ENCODE peak calls at places on chromosome 15, in eight cellular contexts. One of them, this sample, is unnamed. For H3K27me3 and H3K36me3, the result is how much of the 10 kb centered on the place peaks cover.

GRCh38 chr15:78682693-78683410 is 41.8 kb upstream of the CHRNB4 start:
- DNase-seq in right atrium auricular region: no peak
- DNase-seq in heart left ventricle: no peak
- DNase-seq in thoracic aorta: no peak
- DNase-seq in IMR-90: no peak
- DNase-seq in ovary: no peak
- DNase-seq in neuronal stem cell: no peak
- DNase-seq in tibial artery: no peak
- DNase-seq in this sample: no peak

GRCh38 chr15:95051881-95052280 is 820.5 kb downstream of the MCTP2 start:
- DNase-seq in tibial artery: no peak
- DNase-seq in IMR-90: no peak
- DNase-seq in heart left ventricle: no peak
- DNase-seq in neuronal stem cell: no peak
- DNase-seq in right atrium auricular region: no peak
- DNase-seq in thoracic aorta: no peak
- DNase-seq in ovary: no peak
- DNase-seq in this sample: no peak

GRCh38 chr15:33112541-33113105 is 81.9 kb downstream of the FMN1 start:
- DNase-seq in IMR-90: no peak
- DNase-seq in ovary: no peak
- DNase-seq in neuronal stem cell: no peak
- DNase-seq in heart left ventricle: no peak
- DNase-seq in right atrium auricular region: no peak
- DNase-seq in tibial artery: no peak
- DNase-seq in thoracic aorta: no peak
- DNase-seq in this sample: no peak

GRCh38 chr15:34914316-34914715 is 55.2 kb downstream of the AQR start:
- DNase-seq in IMR-90: no peak
- DNase-seq in right atrium auricular region: no peak
- DNase-seq in tibial artery: no peak
- DNase-seq in heart left ventricle: no peak
- DNase-seq in thoracic aorta: no peak
- DNase-seq in ovary: no peak
- DNase-seq in neuronal stem cell: no peak
- DNase-seq in this sample: no peak

GRCh38 chr15:92421980-92422379 is 28.3 kb downstream of the ST8SIA2 start:
- DNase-seq in neuronal stem cell: no peak
- DNase-seq in right atrium auricular region: no peak
- DNase-seq in IMR-90: peak
- DNase-seq in heart left ventricle: no peak
- DNase-seq in thoracic aorta: no peak
- DNase-seq in tibial artery: no peak
- DNase-seq in ovary: no peak
- DNase-seq in this sample: no peak

GRCh38 chr15:85479071-85479647 is 98.8 kb downstream of the AKAP13 start:
- DNase-seq in IMR-90: peak
- DNase-seq in tibial artery: no peak
- DNase-seq in thoracic aorta: no peak
- DNase-seq in ovary: no peak
- DNase-seq in heart left ventricle: no peak
- DNase-seq in right atrium auricular region: no peak
- DNase-seq in neuronal stem cell: no peak
- DNase-seq in this sample: no peak

GRCh38 chr15:55322452-55322851 is 3.4 kb downstream of the PIGB start:
- DNase-seq in IMR-90: no peak
- DNase-seq in heart left ventricle: no peak
- DNase-seq in tibial artery: no peak
- DNase-seq in thoracic aorta: no peak
- DNase-seq in right atrium auricular region: no peak
- DNase-seq in neuronal stem cell: no peak
- DNase-seq in ovary: no peak
- DNase-seq in this sample: no peak

GRCh38 chr15:76994496-76994895 is 430 bp upstream of the PSTPIP1 start:
- DNase-seq in thoracic aorta: no peak
- DNase-seq in neuronal stem cell: no peak
- DNase-seq in ovary: no peak
- DNase-seq in heart left ventricle: no peak
- DNase-seq in tibial artery: no peak
- DNase-seq in right atrium auricular region: no peak
- DNase-seq in IMR-90: no peak
- DNase-seq in this sample: no peak

GRCh38 chr15:60392986-60393811 is 4.6 kb downstream of the ANXA2 start:
- DNase-seq in right atrium auricular region: peak
- DNase-seq in tibial artery: peak
- DNase-seq in neuronal stem cell: no peak
- DNase-seq in IMR-90: peak
- DNase-seq in ovary: peak
- DNase-seq in heart left ventricle: no peak
- DNase-seq in thoracic aorta: peak
- DNase-seq in this sample: no peak

GRCh38 chr15:83734487-83734886 is 80.6 kb downstream of the ADAMTSL3 start:
- DNase-seq in ovary: no peak
- DNase-seq in right atrium auricular region: no peak
- DNase-seq in heart left ventricle: no peak
- DNase-seq in neuronal stem cell: no peak
- DNase-seq in IMR-90: no peak
- DNase-seq in thoracic aorta: no peak
- DNase-seq in tibial artery: no peak
- DNase-seq in this sample: no peak

GRCh38 chr15:61835476-61836106 is 224.7 kb downstream of the VPS13C start:
- DNase-seq in neuronal stem cell: peak
- DNase-seq in tibial artery: peak
- DNase-seq in thoracic aorta: no peak
- DNase-seq in heart left ventricle: peak
- DNase-seq in right atrium auricular region: peak
- DNase-seq in ovary: peak
- DNase-seq in IMR-90: peak
- DNase-seq in this sample: peak

GRCh38 chr15:59353994-59354951 is 18.4 kb downstream of the MYO1E start:
- DNase-seq in IMR-90: no peak
- DNase-seq in ovary: no peak
- DNase-seq in thoracic aorta: no peak
- DNase-seq in tibial artery: no peak
- DNase-seq in right atrium auricular region: no peak
- DNase-seq in neuronal stem cell: no peak
- DNase-seq in heart left ventricle: no peak
- DNase-seq in this sample: no peak

GRCh38 chr15:47292638-47293037 is 424.7 kb upstream of the SEMA6D start:
- DNase-seq in ovary: no peak
- DNase-seq in heart left ventricle: no peak
- DNase-seq in thoracic aorta: no peak
- DNase-seq in neuronal stem cell: no peak
- DNase-seq in right atrium auricular region: no peak
- DNase-seq in IMR-90: no peak
- DNase-seq in tibial artery: no peak
- DNase-seq in this sample: no peak

GRCh38 chr15:75042730-75043508 is 19.5 kb downstream of the PPCDC start:
- DNase-seq in IMR-90: peak
- DNase-seq in neuronal stem cell: no peak
- DNase-seq in right atrium auricular region: peak
- DNase-seq in thoracic aorta: peak
- DNase-seq in heart left ventricle: peak
- DNase-seq in tibial artery: peak
- DNase-seq in ovary: peak
- DNase-seq in this sample: no peak

GRCh38 chr15:60326824-60327654 is 70.7 kb downstream of the ANXA2 start:
- DNase-seq in ovary: no peak
- DNase-seq in IMR-90: peak
- DNase-seq in neuronal stem cell: peak
- DNase-seq in heart left ventricle: no peak
- DNase-seq in tibial artery: no peak
- DNase-seq in right atrium auricular region: no peak
- DNase-seq in thoracic aorta: no peak
- DNase-seq in this sample: no peak

GRCh38 chr15:80778964-80779657 is at the start of gene CEMIP:
- DNase-seq in ovary: peak
- DNase-seq in thoracic aorta: no peak
- DNase-seq in tibial artery: peak
- DNase-seq in neuronal stem cell: peak
- DNase-seq in IMR-90: peak
- DNase-seq in heart left ventricle: peak
- DNase-seq in right atrium auricular region: peak
- DNase-seq in this sample: peak

GRCh38 chr15:22265056-22265945 is 185.0 kb downstream of the OR4M2 start:
- DNase-seq in neuronal stem cell: no peak
- DNase-seq in right atrium auricular region: no peak
- DNase-seq in ovary: no peak
- DNase-seq in tibial artery: no peak
- DNase-seq in heart left ventricle: no peak
- DNase-seq in IMR-90: no peak
- DNase-seq in thoracic aorta: no peak
- DNase-seq in this sample: peak

GRCh38 chr15:52095597-52096262 is 16.8 kb downstream of the BCL2L10 start:
- DNase-seq in thoracic aorta: no peak
- DNase-seq in tibial artery: no peak
- DNase-seq in right atrium auricular region: no peak
- DNase-seq in neuronal stem cell: no peak
- DNase-seq in IMR-90: peak
- DNase-seq in ovary: no peak
- DNase-seq in heart left ventricle: no peak
- DNase-seq in this sample: no peak

GRCh38 chr15:52093167-52093538 is 19.4 kb downstream of the BCL2L10 start:
- DNase-seq in thoracic aorta: no peak
- DNase-seq in heart left ventricle: no peak
- DNase-seq in neuronal stem cell: no peak
- DNase-seq in tibial artery: no peak
- DNase-seq in right atrium auricular region: no peak
- DNase-seq in ovary: no peak
- DNase-seq in IMR-90: no peak
- DNase-seq in this sample: no peak

GRCh38 chr15:52093539-52094502 is 18.8 kb downstream of the BCL2L10 start:
- DNase-seq in heart left ventricle: no peak
- DNase-seq in neuronal stem cell: no peak
- DNase-seq in ovary: no peak
- DNase-seq in right atrium auricular region: no peak
- DNase-seq in IMR-90: peak
- DNase-seq in tibial artery: peak
- DNase-seq in thoracic aorta: peak
- DNase-seq in this sample: no peak

GRCh38 chr15:52097176-52097575 is 15.4 kb downstream of the BCL2L10 start:
- DNase-seq in heart left ventricle: no peak
- DNase-seq in tibial artery: no peak
- DNase-seq in neuronal stem cell: no peak
- DNase-seq in ovary: no peak
- DNase-seq in IMR-90: no peak
- DNase-seq in thoracic aorta: no peak
- DNase-seq in right atrium auricular region: no peak
- DNase-seq in this sample: no peak

DNA sequence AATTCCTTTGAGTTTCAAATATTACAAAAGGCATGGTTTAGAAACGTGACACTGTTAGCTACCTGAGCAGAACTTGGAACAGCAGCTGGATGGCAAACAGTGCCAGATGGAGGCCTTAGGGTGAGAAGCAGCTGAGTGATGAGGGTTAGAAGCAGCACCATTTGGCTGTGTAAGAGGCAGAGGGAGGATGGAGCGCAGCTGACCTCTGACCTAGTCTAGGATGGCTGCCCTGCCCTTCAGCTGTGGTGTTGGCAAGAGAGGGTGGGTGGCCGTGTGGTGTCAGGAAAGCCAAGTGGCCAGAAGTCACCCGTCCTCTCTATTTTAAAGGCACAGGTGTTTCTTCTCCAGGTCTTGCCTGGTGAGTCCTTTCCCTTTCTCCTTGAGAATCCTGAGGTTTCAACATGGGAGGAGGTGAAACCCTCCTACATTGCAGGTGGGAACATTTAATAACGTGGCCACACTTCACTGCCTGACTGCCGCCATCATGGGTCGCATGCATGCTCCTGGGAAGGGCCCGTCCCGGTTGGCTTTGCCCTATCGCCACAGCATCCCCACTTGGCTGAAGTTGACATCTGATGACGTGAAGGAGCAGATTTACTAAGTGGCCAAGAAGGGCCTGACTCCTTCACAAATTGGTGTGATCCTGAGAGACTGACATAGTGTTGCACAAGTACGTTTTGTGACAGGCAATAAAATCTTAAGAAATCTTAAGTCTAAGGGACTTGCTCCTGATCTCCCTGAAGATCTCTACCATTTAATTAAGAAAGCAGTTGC is 17.6 kb downstream of the BCL2L10 start:
- DNase-seq in heart left ventricle: no peak
- DNase-seq in tibial artery: no peak
- DNase-seq in neuronal stem cell: no peak
- DNase-seq in right atrium auricular region: no peak
- DNase-seq in ovary: no peak
- DNase-seq in IMR-90: no peak
- DNase-seq in thoracic aorta: no peak
- DNase-seq in this sample: no peak
- H3K4me3 ChIP-seq in heart left ventricle: no peak
- H3K4me3 ChIP-seq in tibial artery: no peak
- H3K4me3 ChIP-seq in neuronal stem cell: no peak
- H3K4me3 ChIP-seq in right atrium auricular region: no peak
- H3K4me3 ChIP-seq in ovary: no peak
- H3K4me3 ChIP-seq in IMR-90: no peak
- H3K4me3 ChIP-seq in thoracic aorta: no peak
- H3K4me3 ChIP-seq in this sample: no peak

DNA sequence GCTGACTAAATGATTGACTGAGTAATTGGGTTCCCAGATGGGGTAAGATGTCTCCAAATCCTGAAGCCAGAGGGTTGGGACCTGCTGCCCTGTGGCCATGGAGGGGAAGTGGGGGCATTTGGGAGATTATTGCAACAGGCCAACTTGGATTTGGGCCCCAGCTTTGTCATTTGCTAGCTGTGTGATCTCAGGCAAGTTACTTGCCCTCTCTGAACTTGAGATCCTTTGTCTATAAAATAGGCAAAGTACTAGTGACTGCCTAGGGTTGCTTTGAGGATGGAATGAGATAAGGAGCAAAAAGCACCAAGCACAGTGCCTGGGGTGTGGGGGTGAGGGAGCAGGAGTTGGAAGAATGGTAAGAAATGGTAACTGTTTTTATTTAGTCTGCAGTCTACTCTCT is 4.4 kb upstream of the INSYN1 start:
- DNase-seq in heart left ventricle: no peak
- DNase-seq in right atrium auricular region: no peak
- DNase-seq in neuronal stem cell: no peak
- DNase-seq in thoracic aorta: no peak
- DNase-seq in tibial artery: no peak
- DNase-seq in ovary: no peak
- DNase-seq in IMR-90: no peak
- DNase-seq in this sample: no peak
- H3K27me3 ChIP-seq in heart left ventricle: under half
- H3K27me3 ChIP-seq in right atrium auricular region: under half
- H3K27me3 ChIP-seq in neuronal stem cell: half or more
- H3K27me3 ChIP-seq in thoracic aorta: under half
- H3K27me3 ChIP-seq in tibial artery: half or more
- H3K27me3 ChIP-seq in ovary: under half
- H3K27me3 ChIP-seq in IMR-90: half or more
- H3K27me3 ChIP-seq in this sample: under half

GRCh38 chr15:48334260-48334659 is 3.0 kb downstream of the DUT start:
- DNase-seq in thoracic aorta: no peak
- DNase-seq in heart left ventricle: no peak
- DNase-seq in neuronal stem cell: no peak
- DNase-seq in ovary: no peak
- DNase-seq in tibial artery: no peak
- DNase-seq in right atrium auricular region: no peak
- DNase-seq in IMR-90: no peak
- DNase-seq in this sample: no peak
- H3K36me3 ChIP-seq in thoracic aorta: under half
- H3K36me3 ChIP-seq in heart left ventricle: under half
- H3K36me3 ChIP-seq in neuronal stem cell: under half
- H3K36me3 ChIP-seq in ovary: under half
- H3K36me3 ChIP-seq in tibial artery: under half
- H3K36me3 ChIP-seq in right atrium auricular region: under half
- H3K36me3 ChIP-seq in IMR-90: under half
- H3K36me3 ChIP-seq in this sample: under half

GRCh38 chr15:66019826-66020398 is 150.6 kb downstream of the RAB11A start:
- DNase-seq in thoracic aorta: no peak
- DNase-seq in neuronal stem cell: no peak
- DNase-seq in right atrium auricular region: no peak
- DNase-seq in ovary: no peak
- DNase-seq in IMR-90: no peak
- DNase-seq in heart left ventricle: no peak
- DNase-seq in tibial artery: no peak
- DNase-seq in this sample: no peak
- H3K4me3 ChIP-seq in thoracic aorta: no peak
- H3K4me3 ChIP-seq in neuronal stem cell: no peak
- H3K4me3 ChIP-seq in right atrium auricular region: no peak
- H3K4me3 ChIP-seq in ovary: no peak
- H3K4me3 ChIP-seq in IMR-90: no peak
- H3K4me3 ChIP-seq in heart left ventricle: no peak
- H3K4me3 ChIP-seq in tibial artery: no peak
- H3K4me3 ChIP-seq in this sample: no peak

This sample was measured in naive thymus-derived CD4-positive, alpha-beta T cell.